ENCODE peak calls at places on chromosomes 13 and 19, in four cellular contexts. L is uterus; G is A673; W is CD4-positive, alpha-beta T cell. M is an unnamed sample.

GRCh38 chr13:65943711-65944110 is 1286.4 kb downstream of the PCDH9 start:
- DNase-seq in L (no peak), G (no peak), W (no peak), M (no peak)

GRCh38 chr19:51971624-51972023 is 15.0 kb downstream of the ZNF350 start:
- DNase-seq in W (no peak), L (no peak), G (no peak), M (no peak)

GRCh38 chr13:47474845-47475244 is 526.2 kb downstream of the SUCLA2 start:
- DNase-seq in W (no peak), L (no peak), G (no peak), M (no peak)

GRCh38 chr19:15280048-15280725 is 47.9 kb upstream of the EPHX3 start:
- DNase-seq in L (no peak), W (no peak), G (no peak), M (no peak)

GRCh38 chr19:55247621-55248099 is 11.2 kb downstream of the PPP6R1 start:
- DNase-seq in L (no peak), G (no peak), W (no peak), M (peak; percentile 56)

GRCh38 chr19:9498183-9498902 is at the start of gene ZNF560:
- DNase-seq in L (no peak), G (peak; percentile 85), W (no peak), M (no peak)

GRCh38 chr13:33075996-33076395 is 59.8 kb downstream of the KL start:
- DNase-seq in G (no peak), W (no peak), L (no peak), M (no peak)

GRCh38 chr13:98476106-98476505 is 100.8 kb downstream of the STK24 start:
- DNase-seq in W (peak; percentile 43), L (no peak), G (peak; percentile 33), M (no peak)

GRCh38 chr19:34308381-34309367 is 54.3 kb downstream of the GARRE1 start:
- DNase-seq in W (no peak), L (no peak), G (peak; percentile 20), M (no peak)

GRCh38 chr13:48827709-48828108 is 148.0 kb upstream of the FNDC3A start:
- DNase-seq in L (no peak), G (no peak), W (no peak), M (no peak)
- H3K9me3 ChIP-seq in L (no peaks in the 10 kb centered on the region), G (no peaks in the 10 kb centered on the region), W (peaks cover 13% of the 10 kb centered on the region), M (peaks cover 5% of the 10 kb centered on the region)

GRCh38 chr13:29159871-29160270 is 339.7 kb downstream of the MTUS2 start:
- DNase-seq in W (no peak), L (no peak), G (no peak), M (no peak)
- H3K27ac ChIP-seq in W (no peak overlapping the region), L (no peak overlapping the region), G (no peak overlapping the region), M (no peak overlapping the region)

DNA sequence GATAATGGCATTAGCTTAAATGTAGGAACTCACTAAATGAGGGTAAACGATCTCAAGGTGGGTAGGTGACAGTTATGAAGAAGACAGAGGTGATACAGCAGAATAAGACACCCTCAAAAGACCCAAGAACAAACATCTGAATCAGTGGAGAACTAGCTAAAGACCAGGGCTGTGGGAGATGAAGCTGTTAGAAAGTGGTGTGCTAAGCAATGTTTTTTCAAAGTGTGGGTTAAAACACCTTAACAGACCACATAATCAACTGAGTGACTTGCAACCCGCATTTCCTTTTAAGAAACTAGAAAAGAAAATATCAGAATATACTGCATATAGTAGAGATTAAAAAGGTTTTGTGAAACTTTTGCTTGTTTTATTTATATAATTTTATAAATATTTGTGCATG is 70.0 kb downstream of the ZDHHC20 start:
- DNase-seq in L (no peak), G (no peak), W (no peak), M (no peak)
- H3K9me3 ChIP-seq in L (no peaks in the 10 kb centered on the region), G (peaks cover 16% of the 10 kb centered on the region), W (no peaks in the 10 kb centered on the region), M (no peaks in the 10 kb centered on the region)

GRCh38 chr19:29832801-29833200 is 21.0 kb downstream of the CCNE1 start:
- DNase-seq in L (no peak), W (no peak), G (no peak), M (peak; percentile 36)

GRCh38 chr19:29831686-29832085 is 19.9 kb downstream of the CCNE1 start:
- DNase-seq in W (no peak), G (no peak), L (no peak), M (no peak)

GRCh38 chr19:29834991-29835390 is 23.2 kb downstream of the CCNE1 start:
- DNase-seq in W (no peak), G (no peak), L (no peak), M (peak; percentile 42)

GRCh38 chr19:29833614-29834261 is 21.9 kb downstream of the CCNE1 start:
- DNase-seq in L (no peak), W (no peak), G (no peak), M (no peak)

DNA sequence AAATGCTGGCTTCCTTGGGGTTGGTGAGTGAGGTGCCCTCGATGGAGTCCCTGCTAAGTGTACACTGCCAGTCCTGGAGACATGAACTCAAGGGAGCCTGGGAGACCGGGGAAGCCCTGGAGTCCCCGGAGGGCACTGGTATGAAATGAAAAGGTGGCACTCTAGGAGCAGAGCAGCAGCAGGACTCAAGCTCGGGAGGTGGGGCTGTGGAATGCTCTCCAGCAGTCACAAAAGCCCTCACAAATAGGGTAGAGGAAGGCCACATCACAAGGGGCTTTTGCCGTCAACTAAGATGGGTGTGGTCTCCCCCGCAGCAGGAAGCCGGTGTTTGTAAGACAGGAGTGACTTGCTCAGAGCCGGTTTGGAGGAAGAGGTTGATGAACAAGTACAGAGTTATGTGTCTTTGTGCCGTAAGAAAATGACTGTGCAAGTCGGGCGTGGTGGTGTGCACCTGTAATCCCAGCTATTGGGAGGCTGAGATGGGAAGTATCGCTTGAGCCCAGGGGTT is 19.3 kb downstream of the CCNE1 start:
- DNase-seq in L (no peak), W (peak; percentile 61), G (no peak), M (peak; percentile 31)
- H3K27ac ChIP-seq in L (no peak overlapping the region), W (peak overlapping the region; percentile 59), G (no peak overlapping the region), M (no peak overlapping the region)